ENCODE peak calls at places on chromosomes 3 and 15, in four cellular contexts. T is B cell, R is activated B cell treated with CpG ODN at 0.5 μM for 24 hours, S is GM13976. N is an unnamed sample.

GRCh38 chr3:9399746-9400145 is 2.3 kb downstream of the SETD5 start:
- DNase-seq in T (no peak), R (no peak), S (no peak), N (no peak)

GRCh38 chr3:69770976-69771634 is 31.8 kb downstream of the MITF start:
- DNase-seq in T (no peak), R (no peak), S (no peak), N (no peak)

GRCh38 chr3:27570421-27571106 is 86.4 kb upstream of the SLC4A7 start:
- DNase-seq in T (no peak), R (no peak), S (no peak), N (no peak)

GRCh38 chr3:46076606-46077005 is 49.3 kb upstream of the XCR1 start:
- DNase-seq in T (no peak), R (no peak), S (no peak), N (no peak)

GRCh38 chr3:28590216-28590615 is 241.6 kb upstream of the AZI2 start:
- DNase-seq in T (no peak), R (no peak), S (no peak), N (no peak)

GRCh38 chr3:62363275-62363674 is 10.1 kb downstream of the FEZF2 start:
- DNase-seq in T (no peak), R (no peak), S (no peak), N (no peak)

GRCh38 chr3:140459462-140459861 is 218.4 kb upstream of the TRIM42 start:
- DNase-seq in T (no peak), R (no peak), S (no peak), N (no peak)

GRCh38 chr3:156150434-156151066 is 30.2 kb downstream of the KCNAB1 start:
- DNase-seq in T (peak), R (no peak), S (peak), N (no peak)

GRCh38 chr15:99441427-99441766 is 124.4 kb upstream of the MEF2A start:
- DNase-seq in T (no peak), R (no peak), S (no peak), N (no peak)

GRCh38 chr3:150236683-150237082 is 171.4 kb upstream of the TSC22D2 start:
- DNase-seq in T (no peak), R (no peak), S (no peak), N (no peak)

GRCh38 chr3:124246949-124247348 is 255.0 kb upstream of the ROPN1 start:
- DNase-seq in T (no peak), R (no peak), S (peak), N (no peak)

GRCh38 chr3:23653647-23654525 is 151.9 kb upstream of the UBE2E1 start:
- DNase-seq in T (peak), R (no peak), S (peak), N (peak)

GRCh38 chr15:78335985-78336384 is 4.2 kb upstream of the CRABP1 start:
- DNase-seq in T (no peak), R (no peak), S (no peak), N (no peak)

GRCh38 chr3:183591881-183592521 is 36.5 kb upstream of the KLHL6 start:
- DNase-seq in T (peak), R (no peak), S (peak), N (peak)

GRCh38 chr3:160346511-160346910 is 52.5 kb downstream of the IFT80 start:
- DNase-seq in T (no peak), R (no peak), S (no peak), N (no peak)

GRCh38 chr3:105807701-105808100 is 61.1 kb downstream of the CBLB start:
- DNase-seq in T (no peak), R (no peak), S (no peak), N (no peak)

GRCh38 chr15:89118481-89118989 is 30.3 kb downstream of the ABHD2 start:
- DNase-seq in T (no peak), R (no peak), S (no peak), N (no peak)

GRCh38 chr3:154794383-154794782 is 285.7 kb upstream of the MME start:
- DNase-seq in T (no peak), R (no peak), S (no peak), N (no peak)

GRCh38 chr3:148718982-148719862 is 21.5 kb downstream of the AGTR1 start:
- DNase-seq in T (no peak), R (no peak), S (no peak), N (no peak)

GRCh38 chr15:51200791-51201190 is 106.1 kb upstream of the TNFAIP8L3 start:
- DNase-seq in T (no peak), R (no peak), S (no peak), N (no peak)

GRCh38 chr15:99427668-99428361 is 138.0 kb upstream of the MEF2A start:
- DNase-seq in T (no peak), R (no peak), S (no peak), N (no peak)

GRCh38 chr3:117104792-117105191 is 395.2 kb downstream of the TUSC7 start:
- DNase-seq in T (no peak), R (no peak), S (no peak), N (no peak)

GRCh38 chr3:10816019-10816862 is at the start of gene SLC6A11:
- DNase-seq in T (no peak), R (no peak), S (no peak), N (no peak)

GRCh38 chr3:132606085-132606484 is 9.0 kb downstream of the ACKR4 start:
- DNase-seq in T (no peak), R (no peak), S (no peak), N (no peak)

GRCh38 chr3:171049831-171050444 is 23.4 kb upstream of the SLC2A2 start:
- DNase-seq in T (peak), R (no peak), S (peak), N (no peak)

GRCh38 chr15:99324082-99324620 is 72.9 kb downstream of the LRRC28 start:
- DNase-seq in T (peak), R (no peak), S (no peak), N (peak)

GRCh38 chr3:34364345-34364744 is 565.9 kb downstream of the PDCD6IP start:
- DNase-seq in T (no peak), R (no peak), S (no peak), N (no peak)

GRCh38 chr3:48716508-48716981 is 476 bp downstream of the IP6K2 start:
- DNase-seq in T (peak), R (peak), S (no peak), N (peak)

GRCh38 chr15:33852094-33852493 is 116.2 kb upstream of the CHRM5 start:
- DNase-seq in T (no peak), R (no peak), S (no peak), N (no peak)

GRCh38 chr3:42502429-42503250 is at the start of gene VIPR1:
- DNase-seq in T (peak), R (peak), S (peak), N (peak)

GRCh38 chr3:42451546-42452230 is 41.3 kb upstream of the LYZL4 start:
- DNase-seq in T (no peak), R (no peak), S (no peak), N (no peak)

GRCh38 chr3:63353383-63353782 is 75.3 kb downstream of the SYNPR start:
- DNase-seq in T (no peak), R (no peak), S (no peak), N (no peak)

GRCh38 chr3:136237103-136237502 is 13.0 kb upstream of the PCCB start:
- DNase-seq in T (no peak), R (no peak), S (no peak), N (no peak)

GRCh38 chr3:142850395-142851023 is 38.4 kb downstream of the PCOLCE2 start:
- DNase-seq in T (no peak), R (no peak), S (no peak), N (no peak)

GRCh38 chr3:188819939-188820338 is 351.8 kb upstream of the TPRG1 start:
- DNase-seq in T (no peak), R (no peak), S (no peak), N (no peak)